ENCODE peak calls at places on chromosomes 3 and 15, in ten cellular contexts. H is CD8-positive, alpha-beta T cell; Y is pancreas; U is lung; C is memory B cell; V is heart right ventricle; S is CD8-positive, alpha-beta memory T cell; P is breast epithelium; F is GM20000; B is cerebellum. J is an unnamed sample.

GRCh38 chr3:136048068-136048467 is 82.5 kb downstream of the PPP2R3A start:
- DNase-seq in H (no peak), Y (no peak), U (no peak), C (no peak), V (no peak), S (no peak), P (no peak), F (no peak), B (no peak), J (no peak)

GRCh38 chr15:35557544-35557943 is 11.6 kb upstream of the DPH6 start:
- DNase-seq in H (no peak), Y (no peak), U (no peak), C (no peak), V (no peak), S (no peak), P (no peak), F (no peak), B (no peak), J (peak; percentile 77)

GRCh38 chr3:111810909-111811308 is 48.2 kb upstream of the PHLDB2 start:
- DNase-seq in H (no peak), Y (no peak), U (no peak), C (no peak), V (no peak), S (no peak), P (no peak), F (no peak), B (no peak), J (peak; percentile 57)

GRCh38 chr3:112640333-112640863 is 545 bp downstream of the CCDC80 start:
- DNase-seq in H (no peak), Y (no peak), U (no peak), C (no peak), V (no peak), S (no peak), P (no peak), F (no peak), B (no peak), J (peak; percentile 68)

GRCh38 chr15:52657338-52657737 is 21.9 kb downstream of the ATOSA start:
- DNase-seq in H (no peak), Y (no peak), U (no peak), C (no peak), V (no peak), S (no peak), P (no peak), F (no peak), B (no peak), J (peak; percentile 60)

GRCh38 chr15:89195836-89196235 is 25.5 kb downstream of the RLBP1 start:
- DNase-seq in H (no peak), Y (no peak), U (no peak), C (no peak), V (no peak), S (no peak), P (no peak), F (no peak), B (no peak), J (peak; percentile 9)

GRCh38 chr15:27057904-27058645 is 87.1 kb downstream of the GABRG3 start:
- DNase-seq in H (no peak), Y (no peak), U (no peak), C (no peak), V (no peak), S (no peak), P (no peak), F (no peak), B (no peak), J (no peak)

GRCh38 chr3:126029241-126029640 is 54.7 kb downstream of the SLC41A3 start:
- DNase-seq in H (no peak), Y (no peak), U (no peak), C (no peak), V (no peak), S (no peak), P (no peak), F (no peak), B (no peak), J (no peak)

GRCh38 chr3:113508966-113509365 is 6.0 kb downstream of the SPICE1 start:
- DNase-seq in H (no peak), Y (no peak), U (no peak), C (no peak), V (no peak), S (no peak), P (no peak), F (no peak), B (no peak), J (no peak)

GRCh38 chr15:39431371-39431770 is 149.5 kb upstream of the THBS1 start:
- DNase-seq in H (no peak), Y (no peak), U (no peak), C (no peak), V (no peak), S (no peak), P (no peak), F (no peak), B (no peak), J (no peak)